ENCODE peak calls at places on chromosomes 5 and 9, in four cellular contexts. One of them, this sample, is unnamed.

GRCh38 chr5:2714805-2715204 is 36.7 kb downstream of the IRX2 start:
- ATAC-seq in activated CD8-positive, alpha-beta memory T cell treated with anti-CD3 and anti-CD28 coated beads, Interleukin-2, amount 10 ng/mL, durations not matched to agents 7 days and 5 days: no peak
- ATAC-seq in pancreas: no peak
- ATAC-seq in activated CD4-positive, CD25-positive, alpha-beta regulatory T cell treated with anti-CD3 and anti-CD28 coated beads, Interleukin-2, amount 50 U/mL, for 24 hours: no peak
- ATAC-seq in this sample: no peak

GRCh38 chr9:104682642-104683041 is 11.7 kb upstream of the OR13D1 start:
- ATAC-seq in activated CD4-positive, CD25-positive, alpha-beta regulatory T cell treated with anti-CD3 and anti-CD28 coated beads, Interleukin-2, amount 50 U/mL, for 24 hours: no peak
- ATAC-seq in pancreas: no peak
- ATAC-seq in activated CD8-positive, alpha-beta memory T cell treated with anti-CD3 and anti-CD28 coated beads, Interleukin-2, amount 10 ng/mL, durations not matched to agents 7 days and 5 days: peak
- ATAC-seq in this sample: no peak

GRCh38 chr5:75612211-75612579 is 942 bp downstream of the ANKDD1B start:
- ATAC-seq in activated CD8-positive, alpha-beta memory T cell treated with anti-CD3 and anti-CD28 coated beads, Interleukin-2, amount 10 ng/mL, durations not matched to agents 7 days and 5 days: no peak
- ATAC-seq in activated CD4-positive, CD25-positive, alpha-beta regulatory T cell treated with anti-CD3 and anti-CD28 coated beads, Interleukin-2, amount 50 U/mL, for 24 hours: no peak
- ATAC-seq in pancreas: no peak
- ATAC-seq in this sample: no peak

GRCh38 chr5:96936431-96937221 is 746 bp downstream of the LNPEP start:
- ATAC-seq in activated CD8-positive, alpha-beta memory T cell treated with anti-CD3 and anti-CD28 coated beads, Interleukin-2, amount 10 ng/mL, durations not matched to agents 7 days and 5 days: peak
- ATAC-seq in pancreas: peak
- ATAC-seq in activated CD4-positive, CD25-positive, alpha-beta regulatory T cell treated with anti-CD3 and anti-CD28 coated beads, Interleukin-2, amount 50 U/mL, for 24 hours: peak
- ATAC-seq in this sample: no peak

GRCh38 chr9:69427286-69427685 is 102.3 kb downstream of the ENTREP1 start:
- ATAC-seq in activated CD4-positive, CD25-positive, alpha-beta regulatory T cell treated with anti-CD3 and anti-CD28 coated beads, Interleukin-2, amount 50 U/mL, for 24 hours: no peak
- ATAC-seq in activated CD8-positive, alpha-beta memory T cell treated with anti-CD3 and anti-CD28 coated beads, Interleukin-2, amount 10 ng/mL, durations not matched to agents 7 days and 5 days: no peak
- ATAC-seq in pancreas: no peak
- ATAC-seq in this sample: no peak

GRCh38 chr9:127794001-127794791 is 8.4 kb downstream of the CDK9 start:
- ATAC-seq in activated CD8-positive, alpha-beta memory T cell treated with anti-CD3 and anti-CD28 coated beads, Interleukin-2, amount 10 ng/mL, durations not matched to agents 7 days and 5 days: no peak
- ATAC-seq in activated CD4-positive, CD25-positive, alpha-beta regulatory T cell treated with anti-CD3 and anti-CD28 coated beads, Interleukin-2, amount 50 U/mL, for 24 hours: no peak
- ATAC-seq in pancreas: peak
- ATAC-seq in this sample: no peak

GRCh38 chr9:36892279-36892678 is 141.8 kb downstream of the PAX5 start:
- ATAC-seq in pancreas: no peak
- ATAC-seq in activated CD8-positive, alpha-beta memory T cell treated with anti-CD3 and anti-CD28 coated beads, Interleukin-2, amount 10 ng/mL, durations not matched to agents 7 days and 5 days: no peak
- ATAC-seq in activated CD4-positive, CD25-positive, alpha-beta regulatory T cell treated with anti-CD3 and anti-CD28 coated beads, Interleukin-2, amount 50 U/mL, for 24 hours: no peak
- ATAC-seq in this sample: no peak

GRCh38 chr9:136721339-136722092 is 9.1 kb downstream of the DIPK1B start:
- ATAC-seq in pancreas: no peak
- ATAC-seq in activated CD4-positive, CD25-positive, alpha-beta regulatory T cell treated with anti-CD3 and anti-CD28 coated beads, Interleukin-2, amount 50 U/mL, for 24 hours: no peak
- ATAC-seq in activated CD8-positive, alpha-beta memory T cell treated with anti-CD3 and anti-CD28 coated beads, Interleukin-2, amount 10 ng/mL, durations not matched to agents 7 days and 5 days: no peak
- ATAC-seq in this sample: peak

GRCh38 chr5:15133456-15133965 is 261.9 kb upstream of the ANKH start:
- ATAC-seq in activated CD8-positive, alpha-beta memory T cell treated with anti-CD3 and anti-CD28 coated beads, Interleukin-2, amount 10 ng/mL, durations not matched to agents 7 days and 5 days: no peak
- ATAC-seq in activated CD4-positive, CD25-positive, alpha-beta regulatory T cell treated with anti-CD3 and anti-CD28 coated beads, Interleukin-2, amount 50 U/mL, for 24 hours: no peak
- ATAC-seq in pancreas: no peak
- ATAC-seq in this sample: no peak

GRCh38 chr5:151016700-151017099 is 3.7 kb upstream of the GPX3 start:
- ATAC-seq in activated CD8-positive, alpha-beta memory T cell treated with anti-CD3 and anti-CD28 coated beads, Interleukin-2, amount 10 ng/mL, durations not matched to agents 7 days and 5 days: no peak
- ATAC-seq in pancreas: no peak
- ATAC-seq in activated CD4-positive, CD25-positive, alpha-beta regulatory T cell treated with anti-CD3 and anti-CD28 coated beads, Interleukin-2, amount 50 U/mL, for 24 hours: no peak
- ATAC-seq in this sample: peak

GRCh38 chr5:37272564-37272963 is 23.4 kb upstream of the CPLANE1 start:
- ATAC-seq in activated CD4-positive, CD25-positive, alpha-beta regulatory T cell treated with anti-CD3 and anti-CD28 coated beads, Interleukin-2, amount 50 U/mL, for 24 hours: no peak
- ATAC-seq in activated CD8-positive, alpha-beta memory T cell treated with anti-CD3 and anti-CD28 coated beads, Interleukin-2, amount 10 ng/mL, durations not matched to agents 7 days and 5 days: no peak
- ATAC-seq in pancreas: no peak
- ATAC-seq in this sample: no peak

GRCh38 chr9:104835163-104835562 is 71.2 kb downstream of the NIPSNAP3B start:
- ATAC-seq in pancreas: no peak
- ATAC-seq in activated CD8-positive, alpha-beta memory T cell treated with anti-CD3 and anti-CD28 coated beads, Interleukin-2, amount 10 ng/mL, durations not matched to agents 7 days and 5 days: no peak
- ATAC-seq in activated CD4-positive, CD25-positive, alpha-beta regulatory T cell treated with anti-CD3 and anti-CD28 coated beads, Interleukin-2, amount 50 U/mL, for 24 hours: no peak
- ATAC-seq in this sample: peak

GRCh38 chr5:88674262-88675158 is 208.5 kb downstream of the MEF2C start:
- ATAC-seq in activated CD4-positive, CD25-positive, alpha-beta regulatory T cell treated with anti-CD3 and anti-CD28 coated beads, Interleukin-2, amount 50 U/mL, for 24 hours: peak
- ATAC-seq in pancreas: peak
- ATAC-seq in activated CD8-positive, alpha-beta memory T cell treated with anti-CD3 and anti-CD28 coated beads, Interleukin-2, amount 10 ng/mL, durations not matched to agents 7 days and 5 days: peak
- ATAC-seq in this sample: peak

GRCh38 chr5:171483453-171484177 is 64.2 kb downstream of the FGF18 start:
- ATAC-seq in activated CD8-positive, alpha-beta memory T cell treated with anti-CD3 and anti-CD28 coated beads, Interleukin-2, amount 10 ng/mL, durations not matched to agents 7 days and 5 days: no peak
- ATAC-seq in activated CD4-positive, CD25-positive, alpha-beta regulatory T cell treated with anti-CD3 and anti-CD28 coated beads, Interleukin-2, amount 50 U/mL, for 24 hours: no peak
- ATAC-seq in pancreas: peak
- ATAC-seq in this sample: peak

GRCh38 chr9:72356019-72356653 is 8.9 kb downstream of the ZFAND5 start:
- ATAC-seq in pancreas: no peak
- ATAC-seq in activated CD8-positive, alpha-beta memory T cell treated with anti-CD3 and anti-CD28 coated beads, Interleukin-2, amount 10 ng/mL, durations not matched to agents 7 days and 5 days: no peak
- ATAC-seq in activated CD4-positive, CD25-positive, alpha-beta regulatory T cell treated with anti-CD3 and anti-CD28 coated beads, Interleukin-2, amount 50 U/mL, for 24 hours: no peak
- ATAC-seq in this sample: no peak

GRCh38 chr5:6808462-6808861 is 95.2 kb downstream of the TENT4A start:
- ATAC-seq in activated CD8-positive, alpha-beta memory T cell treated with anti-CD3 and anti-CD28 coated beads, Interleukin-2, amount 10 ng/mL, durations not matched to agents 7 days and 5 days: no peak
- ATAC-seq in activated CD4-positive, CD25-positive, alpha-beta regulatory T cell treated with anti-CD3 and anti-CD28 coated beads, Interleukin-2, amount 50 U/mL, for 24 hours: no peak
- ATAC-seq in pancreas: no peak
- ATAC-seq in this sample: no peak

GRCh38 chr9:136626740-136627642 is 35.7 kb upstream of the EGFL7 start:
- ATAC-seq in activated CD8-positive, alpha-beta memory T cell treated with anti-CD3 and anti-CD28 coated beads, Interleukin-2, amount 10 ng/mL, durations not matched to agents 7 days and 5 days: no peak
- ATAC-seq in pancreas: peak
- ATAC-seq in activated CD4-positive, CD25-positive, alpha-beta regulatory T cell treated with anti-CD3 and anti-CD28 coated beads, Interleukin-2, amount 50 U/mL, for 24 hours: no peak
- ATAC-seq in this sample: no peak

GRCh38 chr9:99336005-99336404 is 113.9 kb downstream of the SEC61B start:
- ATAC-seq in pancreas: no peak
- ATAC-seq in activated CD8-positive, alpha-beta memory T cell treated with anti-CD3 and anti-CD28 coated beads, Interleukin-2, amount 10 ng/mL, durations not matched to agents 7 days and 5 days: no peak
- ATAC-seq in activated CD4-positive, CD25-positive, alpha-beta regulatory T cell treated with anti-CD3 and anti-CD28 coated beads, Interleukin-2, amount 50 U/mL, for 24 hours: no peak
- ATAC-seq in this sample: no peak

GRCh38 chr5:104353371-104353770 is 790.8 kb upstream of the NUDT12 start:
- ATAC-seq in pancreas: no peak
- ATAC-seq in activated CD8-positive, alpha-beta memory T cell treated with anti-CD3 and anti-CD28 coated beads, Interleukin-2, amount 10 ng/mL, durations not matched to agents 7 days and 5 days: no peak
- ATAC-seq in activated CD4-positive, CD25-positive, alpha-beta regulatory T cell treated with anti-CD3 and anti-CD28 coated beads, Interleukin-2, amount 50 U/mL, for 24 hours: no peak
- ATAC-seq in this sample: no peak

GRCh38 chr9:75147638-75148037 is 59.3 kb downstream of the OSTF1 start:
- ATAC-seq in activated CD4-positive, CD25-positive, alpha-beta regulatory T cell treated with anti-CD3 and anti-CD28 coated beads, Interleukin-2, amount 50 U/mL, for 24 hours: no peak
- ATAC-seq in pancreas: no peak
- ATAC-seq in activated CD8-positive, alpha-beta memory T cell treated with anti-CD3 and anti-CD28 coated beads, Interleukin-2, amount 10 ng/mL, durations not matched to agents 7 days and 5 days: peak
- ATAC-seq in this sample: no peak

GRCh38 chr5:32165597-32165996 is 8.5 kb downstream of the GOLPH3 start:
- ATAC-seq in activated CD8-positive, alpha-beta memory T cell treated with anti-CD3 and anti-CD28 coated beads, Interleukin-2, amount 10 ng/mL, durations not matched to agents 7 days and 5 days: no peak
- ATAC-seq in activated CD4-positive, CD25-positive, alpha-beta regulatory T cell treated with anti-CD3 and anti-CD28 coated beads, Interleukin-2, amount 50 U/mL, for 24 hours: no peak
- ATAC-seq in pancreas: no peak
- ATAC-seq in this sample: no peak

GRCh38 chr5:160197341-160198147 is 31.8 kb upstream of the FABP6 start:
- ATAC-seq in activated CD4-positive, CD25-positive, alpha-beta regulatory T cell treated with anti-CD3 and anti-CD28 coated beads, Interleukin-2, amount 50 U/mL, for 24 hours: no peak
- ATAC-seq in pancreas: no peak
- ATAC-seq in activated CD8-positive, alpha-beta memory T cell treated with anti-CD3 and anti-CD28 coated beads, Interleukin-2, amount 10 ng/mL, durations not matched to agents 7 days and 5 days: no peak
- ATAC-seq in this sample: no peak

GRCh38 chr5:143582869-143583268 is 179.4 kb upstream of the NR3C1 start:
- ATAC-seq in activated CD4-positive, CD25-positive, alpha-beta regulatory T cell treated with anti-CD3 and anti-CD28 coated beads, Interleukin-2, amount 50 U/mL, for 24 hours: peak
- ATAC-seq in pancreas: no peak
- ATAC-seq in activated CD8-positive, alpha-beta memory T cell treated with anti-CD3 and anti-CD28 coated beads, Interleukin-2, amount 10 ng/mL, durations not matched to agents 7 days and 5 days: no peak
- ATAC-seq in this sample: no peak

GRCh38 chr5:180960209-180960608 is 28.4 kb upstream of the BTNL3 start:
- ATAC-seq in pancreas: no peak
- ATAC-seq in activated CD8-positive, alpha-beta memory T cell treated with anti-CD3 and anti-CD28 coated beads, Interleukin-2, amount 10 ng/mL, durations not matched to agents 7 days and 5 days: no peak
- ATAC-seq in activated CD4-positive, CD25-positive, alpha-beta regulatory T cell treated with anti-CD3 and anti-CD28 coated beads, Interleukin-2, amount 50 U/mL, for 24 hours: no peak
- ATAC-seq in this sample: no peak

GRCh38 chr5:29185558-29185957 is 2007.9 kb upstream of the CDH6 start:
- ATAC-seq in pancreas: no peak
- ATAC-seq in activated CD8-positive, alpha-beta memory T cell treated with anti-CD3 and anti-CD28 coated beads, Interleukin-2, amount 10 ng/mL, durations not matched to agents 7 days and 5 days: no peak
- ATAC-seq in activated CD4-positive, CD25-positive, alpha-beta regulatory T cell treated with anti-CD3 and anti-CD28 coated beads, Interleukin-2, amount 50 U/mL, for 24 hours: no peak
- ATAC-seq in this sample: no peak

GRCh38 chr5:61631438-61631941 is 299.4 kb downstream of the ZSWIM6 start:
- ATAC-seq in activated CD4-positive, CD25-positive, alpha-beta regulatory T cell treated with anti-CD3 and anti-CD28 coated beads, Interleukin-2, amount 50 U/mL, for 24 hours: no peak
- ATAC-seq in activated CD8-positive, alpha-beta memory T cell treated with anti-CD3 and anti-CD28 coated beads, Interleukin-2, amount 10 ng/mL, durations not matched to agents 7 days and 5 days: no peak
- ATAC-seq in pancreas: no peak
- ATAC-seq in this sample: peak

GRCh38 chr5:6746244-6746643 is 33.0 kb downstream of the TENT4A start:
- ATAC-seq in activated CD4-positive, CD25-positive, alpha-beta regulatory T cell treated with anti-CD3 and anti-CD28 coated beads, Interleukin-2, amount 50 U/mL, for 24 hours: no peak
- ATAC-seq in pancreas: no peak
- ATAC-seq in activated CD8-positive, alpha-beta memory T cell treated with anti-CD3 and anti-CD28 coated beads, Interleukin-2, amount 10 ng/mL, durations not matched to agents 7 days and 5 days: no peak
- ATAC-seq in this sample: no peak

GRCh38 chr9:20646656-20647055 is 24.4 kb upstream of the MLLT3 start:
- ATAC-seq in activated CD4-positive, CD25-positive, alpha-beta regulatory T cell treated with anti-CD3 and anti-CD28 coated beads, Interleukin-2, amount 50 U/mL, for 24 hours: no peak
- ATAC-seq in activated CD8-positive, alpha-beta memory T cell treated with anti-CD3 and anti-CD28 coated beads, Interleukin-2, amount 10 ng/mL, durations not matched to agents 7 days and 5 days: no peak
- ATAC-seq in pancreas: no peak
- ATAC-seq in this sample: no peak

GRCh38 chr5:17852701-17853100 is 218.4 kb downstream of the TAF11L14 start:
- ATAC-seq in activated CD4-positive, CD25-positive, alpha-beta regulatory T cell treated with anti-CD3 and anti-CD28 coated beads, Interleukin-2, amount 50 U/mL, for 24 hours: no peak
- ATAC-seq in activated CD8-positive, alpha-beta memory T cell treated with anti-CD3 and anti-CD28 coated beads, Interleukin-2, amount 10 ng/mL, durations not matched to agents 7 days and 5 days: no peak
- ATAC-seq in pancreas: no peak
- ATAC-seq in this sample: no peak